ENCODE peak calls at places on chromosomes 4 and X, in eight cellular contexts. One of them, this sample, is unnamed.

GRCh38 chrX:43313035-43313434 is 343.1 kb upstream of the MAOA start:
- DNase-seq in heart right ventricle: no peak
- DNase-seq in cardiac muscle cell: no peak
- DNase-seq in HCT116: no peak
- DNase-seq in fibroblast of the aortic adventitia: no peak
- DNase-seq in choroid plexus epithelial cell: no peak
- DNase-seq in BJ: no peak
- DNase-seq in Caco-2: no peak
- DNase-seq in this sample: no peak

GRCh38 chr4:40749717-40750460 is at the start of gene NSUN7:
- DNase-seq in HCT116: no peak
- DNase-seq in heart right ventricle: peak
- DNase-seq in fibroblast of the aortic adventitia: no peak
- DNase-seq in cardiac muscle cell: peak
- DNase-seq in choroid plexus epithelial cell: peak
- DNase-seq in Caco-2: peak
- DNase-seq in BJ: no peak
- DNase-seq in this sample: peak

GRCh38 chr4:128123036-128123435 is 61.9 kb downstream of the LARP1B start:
- DNase-seq in fibroblast of the aortic adventitia: no peak
- DNase-seq in choroid plexus epithelial cell: no peak
- DNase-seq in BJ: no peak
- DNase-seq in cardiac muscle cell: no peak
- DNase-seq in Caco-2: no peak
- DNase-seq in heart right ventricle: no peak
- DNase-seq in HCT116: no peak
- DNase-seq in this sample: no peak

GRCh38 chr4:1078490-1078889 is 34.9 kb downstream of the RNF212 start:
- DNase-seq in Caco-2: no peak
- DNase-seq in cardiac muscle cell: no peak
- DNase-seq in HCT116: no peak
- DNase-seq in BJ: no peak
- DNase-seq in heart right ventricle: no peak
- DNase-seq in choroid plexus epithelial cell: no peak
- DNase-seq in fibroblast of the aortic adventitia: no peak
- DNase-seq in this sample: no peak

GRCh38 chrX:81957318-81957717 is 755.4 kb downstream of the SH3BGRL start:
- DNase-seq in cardiac muscle cell: peak
- DNase-seq in choroid plexus epithelial cell: peak
- DNase-seq in HCT116: no peak
- DNase-seq in heart right ventricle: no peak
- DNase-seq in Caco-2: no peak
- DNase-seq in fibroblast of the aortic adventitia: no peak
- DNase-seq in BJ: no peak
- DNase-seq in this sample: no peak

GRCh38 chr4:173477016-173477415 is 53.0 kb downstream of the HAND2 start:
- DNase-seq in cardiac muscle cell: no peak
- DNase-seq in fibroblast of the aortic adventitia: peak
- DNase-seq in HCT116: no peak
- DNase-seq in choroid plexus epithelial cell: no peak
- DNase-seq in heart right ventricle: no peak
- DNase-seq in Caco-2: no peak
- DNase-seq in BJ: no peak
- DNase-seq in this sample: no peak

GRCh38 chrX:102155806-102156179 is at the start of gene BEX5:
- DNase-seq in heart right ventricle: peak
- DNase-seq in choroid plexus epithelial cell: peak
- DNase-seq in BJ: no peak
- DNase-seq in cardiac muscle cell: no peak
- DNase-seq in fibroblast of the aortic adventitia: no peak
- DNase-seq in HCT116: no peak
- DNase-seq in Caco-2: no peak
- DNase-seq in this sample: no peak

GRCh38 chr4:168585168-168586091 is 88.6 kb downstream of the PALLD start:
- DNase-seq in heart right ventricle: peak
- DNase-seq in fibroblast of the aortic adventitia: peak
- DNase-seq in BJ: no peak
- DNase-seq in Caco-2: peak
- DNase-seq in cardiac muscle cell: peak
- DNase-seq in choroid plexus epithelial cell: peak
- DNase-seq in HCT116: peak
- DNase-seq in this sample: peak

GRCh38 chr4:118033148-118034060 is 882 bp upstream of the NDST3 start:
- DNase-seq in cardiac muscle cell: peak
- DNase-seq in BJ: no peak
- DNase-seq in HCT116: peak
- DNase-seq in heart right ventricle: peak
- DNase-seq in fibroblast of the aortic adventitia: peak
- DNase-seq in Caco-2: peak
- DNase-seq in choroid plexus epithelial cell: peak
- DNase-seq in this sample: peak

GRCh38 chrX:150547511-150548115 is 20.8 kb upstream of the MTM1 start:
- DNase-seq in heart right ventricle: peak
- DNase-seq in Caco-2: peak
- DNase-seq in HCT116: no peak
- DNase-seq in cardiac muscle cell: peak
- DNase-seq in fibroblast of the aortic adventitia: peak
- DNase-seq in BJ: no peak
- DNase-seq in choroid plexus epithelial cell: peak
- DNase-seq in this sample: peak

GRCh38 chrX:121102101-121102500 is 54.7 kb downstream of the GLUD2 start:
- DNase-seq in cardiac muscle cell: no peak
- DNase-seq in heart right ventricle: no peak
- DNase-seq in fibroblast of the aortic adventitia: no peak
- DNase-seq in HCT116: no peak
- DNase-seq in choroid plexus epithelial cell: no peak
- DNase-seq in Caco-2: no peak
- DNase-seq in BJ: no peak
- DNase-seq in this sample: no peak

GRCh38 chrX:133350751-133351150 is 64.5 kb downstream of the GPC4 start:
- DNase-seq in fibroblast of the aortic adventitia: peak
- DNase-seq in HCT116: no peak
- DNase-seq in Caco-2: no peak
- DNase-seq in heart right ventricle: peak
- DNase-seq in BJ: no peak
- DNase-seq in choroid plexus epithelial cell: peak
- DNase-seq in cardiac muscle cell: peak
- DNase-seq in this sample: no peak

GRCh38 chr4:138426751-138427150 is 184.6 kb upstream of the SLC7A11 start:
- DNase-seq in BJ: no peak
- DNase-seq in fibroblast of the aortic adventitia: no peak
- DNase-seq in cardiac muscle cell: no peak
- DNase-seq in Caco-2: no peak
- DNase-seq in choroid plexus epithelial cell: no peak
- DNase-seq in heart right ventricle: no peak
- DNase-seq in HCT116: no peak
- DNase-seq in this sample: no peak

GRCh38 chr4:16544251-16544721 is 318.0 kb upstream of the TAPT1 start:
- DNase-seq in choroid plexus epithelial cell: no peak
- DNase-seq in Caco-2: no peak
- DNase-seq in fibroblast of the aortic adventitia: peak
- DNase-seq in BJ: no peak
- DNase-seq in HCT116: no peak
- DNase-seq in cardiac muscle cell: peak
- DNase-seq in heart right ventricle: peak
- DNase-seq in this sample: no peak

GRCh38 chr4:37549003-37549402 is 137.2 kb downstream of the RELL1 start:
- DNase-seq in fibroblast of the aortic adventitia: peak
- DNase-seq in choroid plexus epithelial cell: peak
- DNase-seq in HCT116: no peak
- DNase-seq in BJ: no peak
- DNase-seq in cardiac muscle cell: peak
- DNase-seq in heart right ventricle: no peak
- DNase-seq in Caco-2: no peak
- DNase-seq in this sample: no peak

GRCh38 chr4:53010320-53010719 is 148.2 kb downstream of the RASL11B start:
- DNase-seq in choroid plexus epithelial cell: peak
- DNase-seq in cardiac muscle cell: peak
- DNase-seq in fibroblast of the aortic adventitia: peak
- DNase-seq in BJ: no peak
- DNase-seq in HCT116: no peak
- DNase-seq in Caco-2: no peak
- DNase-seq in heart right ventricle: no peak
- DNase-seq in this sample: no peak

GRCh38 chr4:186266699-186267467 is 894 bp downstream of the F11 start:
- DNase-seq in fibroblast of the aortic adventitia: no peak
- DNase-seq in Caco-2: no peak
- DNase-seq in BJ: no peak
- DNase-seq in choroid plexus epithelial cell: peak
- DNase-seq in heart right ventricle: no peak
- DNase-seq in cardiac muscle cell: peak
- DNase-seq in HCT116: no peak
- DNase-seq in this sample: no peak

GRCh38 chr4:158193171-158193749 is 17.0 kb upstream of the TMEM144 start:
- DNase-seq in heart right ventricle: no peak
- DNase-seq in fibroblast of the aortic adventitia: peak
- DNase-seq in choroid plexus epithelial cell: peak
- DNase-seq in BJ: no peak
- DNase-seq in Caco-2: peak
- DNase-seq in cardiac muscle cell: peak
- DNase-seq in HCT116: peak
- DNase-seq in this sample: no peak

GRCh38 chr4:142743071-142743825 is 102.9 kb downstream of the INPP4B start:
- DNase-seq in Caco-2: no peak
- DNase-seq in fibroblast of the aortic adventitia: peak
- DNase-seq in HCT116: no peak
- DNase-seq in choroid plexus epithelial cell: peak
- DNase-seq in cardiac muscle cell: peak
- DNase-seq in BJ: no peak
- DNase-seq in heart right ventricle: no peak
- DNase-seq in this sample: no peak

DNA sequence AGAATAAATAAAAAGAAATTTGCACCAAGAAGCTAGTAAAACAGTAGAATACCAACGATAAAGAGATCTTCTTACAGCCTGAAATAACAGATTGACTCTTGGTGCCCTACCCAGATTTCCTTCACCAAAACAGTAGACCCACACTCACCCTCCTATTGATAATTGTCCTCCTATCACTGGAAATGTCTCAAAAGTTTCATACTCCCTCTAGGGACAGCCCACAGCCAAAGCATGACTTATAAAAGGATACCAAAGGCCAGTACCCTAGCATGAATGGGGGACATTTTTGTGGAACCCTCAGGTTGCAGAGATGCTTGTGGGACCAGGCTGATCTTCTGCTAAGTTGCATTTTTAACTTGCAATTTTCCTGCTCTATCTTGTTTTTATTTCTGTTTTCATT is 104.1 kb downstream of the INPP4B start:
- DNase-seq in Caco-2: no peak
- DNase-seq in choroid plexus epithelial cell: no peak
- DNase-seq in cardiac muscle cell: no peak
- DNase-seq in BJ: no peak
- DNase-seq in heart right ventricle: no peak
- DNase-seq in fibroblast of the aortic adventitia: no peak
- DNase-seq in HCT116: no peak
- DNase-seq in this sample: no peak
- TF ChIP-seq CTCF in Caco-2: peak
- TF ChIP-seq CTCF in choroid plexus epithelial cell: no peak
- TF ChIP-seq CTCF in cardiac muscle cell: no peak
- TF ChIP-seq CTCF in BJ: no peak
- TF ChIP-seq CTCF in heart right ventricle: no peak
- TF ChIP-seq CTCF in fibroblast of the aortic adventitia: no peak
- TF ChIP-seq CTCF in HCT116: peak
- TF ChIP-seq CTCF in this sample: peak

GRCh38 chr4:45732161-45732560 is 391.7 kb downstream of the GABRG1 start:
- DNase-seq in cardiac muscle cell: no peak
- DNase-seq in fibroblast of the aortic adventitia: no peak
- DNase-seq in choroid plexus epithelial cell: no peak
- DNase-seq in HCT116: no peak
- DNase-seq in heart right ventricle: no peak
- DNase-seq in BJ: no peak
- DNase-seq in Caco-2: no peak
- DNase-seq in this sample: no peak
- TF ChIP-seq CTCF in cardiac muscle cell: no peak
- TF ChIP-seq CTCF in fibroblast of the aortic adventitia: no peak
- TF ChIP-seq CTCF in choroid plexus epithelial cell: no peak
- TF ChIP-seq CTCF in HCT116: no peak
- TF ChIP-seq CTCF in heart right ventricle: no peak
- TF ChIP-seq CTCF in BJ: no peak
- TF ChIP-seq CTCF in Caco-2: no peak
- TF ChIP-seq CTCF in this sample: no peak

GRCh38 chr4:134762053-134762452 is 560.5 kb upstream of the PABPC4L start:
- DNase-seq in BJ: no peak
- DNase-seq in HCT116: no peak
- DNase-seq in fibroblast of the aortic adventitia: no peak
- DNase-seq in heart right ventricle: no peak
- DNase-seq in choroid plexus epithelial cell: no peak
- DNase-seq in Caco-2: peak
- DNase-seq in cardiac muscle cell: no peak
- DNase-seq in this sample: peak
- TF ChIP-seq CTCF in BJ: peak
- TF ChIP-seq CTCF in HCT116: peak
- TF ChIP-seq CTCF in fibroblast of the aortic adventitia: no peak
- TF ChIP-seq CTCF in heart right ventricle: no peak
- TF ChIP-seq CTCF in choroid plexus epithelial cell: peak
- TF ChIP-seq CTCF in Caco-2: no peak
- TF ChIP-seq CTCF in cardiac muscle cell: no peak
- TF ChIP-seq CTCF in this sample: peak

GRCh38 chr4:184506527-184507121 is 32.3 kb upstream of the IRF2 start:
- DNase-seq in fibroblast of the aortic adventitia: no peak
- DNase-seq in cardiac muscle cell: no peak
- DNase-seq in BJ: no peak
- DNase-seq in Caco-2: peak
- DNase-seq in heart right ventricle: no peak
- DNase-seq in choroid plexus epithelial cell: no peak
- DNase-seq in HCT116: no peak
- DNase-seq in this sample: peak
- TF ChIP-seq CTCF in fibroblast of the aortic adventitia: peak
- TF ChIP-seq CTCF in cardiac muscle cell: no peak
- TF ChIP-seq CTCF in BJ: no peak
- TF ChIP-seq CTCF in Caco-2: peak
- TF ChIP-seq CTCF in heart right ventricle: peak
- TF ChIP-seq CTCF in choroid plexus epithelial cell: peak
- TF ChIP-seq CTCF in HCT116: peak
- TF ChIP-seq CTCF in this sample: peak

DNA sequence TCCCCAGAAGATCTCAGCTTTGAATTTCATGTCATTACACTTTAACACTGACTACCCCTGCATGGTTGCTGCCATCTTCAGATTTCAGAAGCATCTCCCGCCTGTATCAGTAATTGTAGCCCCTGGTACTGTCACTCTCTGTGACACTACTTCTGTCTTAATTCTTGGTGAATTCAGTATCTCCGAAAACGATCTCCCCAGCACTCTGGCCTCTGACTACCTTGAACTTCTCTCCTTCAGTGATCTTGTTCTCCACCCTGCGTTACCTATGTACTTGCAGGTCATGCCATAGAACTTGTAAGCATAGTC is 53.8 kb upstream of the ABCG2 start:
- DNase-seq in BJ: no peak
- DNase-seq in Caco-2: no peak
- DNase-seq in HCT116: no peak
- DNase-seq in fibroblast of the aortic adventitia: no peak
- DNase-seq in cardiac muscle cell: no peak
- DNase-seq in choroid plexus epithelial cell: no peak
- DNase-seq in heart right ventricle: no peak
- DNase-seq in this sample: no peak
- TF ChIP-seq CTCF in BJ: no peak
- TF ChIP-seq CTCF in Caco-2: no peak
- TF ChIP-seq CTCF in HCT116: no peak
- TF ChIP-seq CTCF in fibroblast of the aortic adventitia: no peak
- TF ChIP-seq CTCF in cardiac muscle cell: no peak
- TF ChIP-seq CTCF in choroid plexus epithelial cell: no peak
- TF ChIP-seq CTCF in heart right ventricle: no peak
- TF ChIP-seq CTCF in this sample: no peak

This sample was measured in WERI-Rb-1.